ENCODE peak calls at places on chromosome 6, in four cellular contexts. Q is colonic mucosa, H is hepatocyte, P is GM06990. R is an unnamed sample. For H3K27me3 and H3K36me3, the result is how much of the 10 kb centered on the place peaks cover.

GRCh38 chr6:131770776-131771175 is 37.0 kb upstream of the ENPP1 start:
- DNase-seq in Q (no peak), H (no peak), P (no peak), R (no peak)

GRCh38 chr6:147195510-147195909 is 8.7 kb upstream of the STXBP5 start:
- DNase-seq in Q (no peak), H (no peak), P (no peak), R (no peak)

GRCh38 chr6:139296927-139297326 is 5.1 kb upstream of the TXLNB start:
- DNase-seq in Q (no peak), H (no peak), P (no peak), R (no peak)

GRCh38 chr6:23547851-23548250 is 578.2 kb upstream of the NRSN1 start:
- DNase-seq in Q (no peak), H (peak), P (no peak), R (peak)

GRCh38 chr6:39365281-39366074 is 43.0 kb upstream of the KCNK16 start:
- DNase-seq in Q (no peak), H (no peak), P (no peak), R (peak)

GRCh38 chr6:85422996-85423395 is 26.9 kb upstream of the NT5E start:
- DNase-seq in Q (no peak), H (no peak), P (no peak), R (no peak)

GRCh38 chr6:150377211-150377781 is 8.5 kb downstream of the IYD start:
- DNase-seq in Q (no peak), H (no peak), P (no peak), R (no peak)

GRCh38 chr6:108174371-108175175 is 8.8 kb downstream of the NR2E1 start:
- DNase-seq in Q (no peak), H (peak), P (no peak), R (peak)

GRCh38 chr6:113879186-113880096 is 22.3 kb downstream of the MARCKS start:
- DNase-seq in Q (peak), H (peak), P (peak), R (peak)

GRCh38 chr6:7504041-7504440 is 37.4 kb upstream of the DSP start:
- DNase-seq in Q (no peak), H (no peak), P (no peak), R (no peak)

GRCh38 chr6:169665289-169665688 is 36.5 kb downstream of the WDR27 start:
- DNase-seq in Q (no peak), H (no peak), P (no peak), R (no peak)

GRCh38 chr6:134517145-134517658 is 199.3 kb upstream of the SGK1 start:
- DNase-seq in Q (no peak), H (peak), P (no peak), R (peak)

GRCh38 chr6:138188278-138188923 is 26.7 kb downstream of the ARFGEF3 start:
- DNase-seq in Q (peak), H (peak), P (no peak), R (no peak)

GRCh38 chr6:106510090-106510970 is 119.0 kb downstream of the RTN4IP1 start:
- DNase-seq in Q (peak), H (peak), P (peak), R (peak)

GRCh38 chr6:7991992-7992815 is 72.0 kb downstream of the BLOC1S5 start:
- DNase-seq in Q (no peak), H (peak), P (peak), R (peak)

GRCh38 chr6:451336-451735 is 59.8 kb downstream of the IRF4 start:
- DNase-seq in Q (no peak), H (no peak), P (no peak), R (no peak)
- H3K27me3 ChIP-seq in Q (under half), H (under half), P (under half), R (under half)

DNA sequence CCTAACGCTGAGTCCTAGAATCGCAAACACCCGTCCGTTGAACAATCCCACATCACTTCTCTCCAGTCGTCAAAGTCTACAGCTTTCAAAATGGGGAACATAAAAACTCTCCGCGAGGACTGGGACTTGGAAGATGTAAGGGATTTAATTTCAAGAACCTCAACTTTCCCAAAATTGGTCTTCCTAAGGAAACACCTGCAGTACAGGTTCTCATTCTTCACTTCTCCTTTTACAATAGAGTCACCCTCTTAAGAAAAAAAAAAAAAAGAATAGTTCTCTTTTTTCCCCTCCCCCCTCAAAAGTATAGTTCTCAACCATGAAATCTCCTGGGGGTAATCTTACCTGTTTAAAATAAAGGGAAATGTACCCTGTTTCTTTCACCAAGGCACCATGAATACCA is 6.6 kb upstream of the ZBTB22 start:
- DNase-seq in Q (no peak), H (no peak), P (no peak), R (no peak)
- H3K4me3 ChIP-seq in Q (peak), H (peak), P (peak), R (peak)

GRCh38 chr6:3738381-3739131 is 13.0 kb downstream of the PXDC1 start:
- DNase-seq in Q (no peak), H (no peak), P (no peak), R (no peak)

GRCh38 chr6:3739311-3739897 is 12.1 kb downstream of the PXDC1 start:
- DNase-seq in Q (no peak), H (no peak), P (no peak), R (no peak)

GRCh38 chr6:3735029-3735605 is 16.4 kb downstream of the PXDC1 start:
- DNase-seq in Q (no peak), H (no peak), P (no peak), R (no peak)

GRCh38 chr6:3737831-3738210 is 13.7 kb downstream of the PXDC1 start:
- DNase-seq in Q (no peak), H (no peak), P (no peak), R (no peak)

GRCh38 chr6:3737149-3737830 is 14.2 kb downstream of the PXDC1 start:
- DNase-seq in Q (no peak), H (no peak), P (no peak), R (no peak)
- H3K36me3 ChIP-seq in Q (under half), H (under half), P (under half), R (under half)

GRCh38 chr6:25777856-25778649 is 23.5 kb downstream of the SLC17A4 start:
- DNase-seq in Q (no peak), H (no peak), P (no peak), R (no peak)

GRCh38 chr6:25774120-25774730 is 19.7 kb downstream of the SLC17A4 start:
- DNase-seq in Q (no peak), H (no peak), P (no peak), R (no peak)

GRCh38 chr6:25781134-25781533 is 26.6 kb downstream of the SLC17A4 start:
- DNase-seq in Q (no peak), H (no peak), P (no peak), R (no peak)

DNA sequence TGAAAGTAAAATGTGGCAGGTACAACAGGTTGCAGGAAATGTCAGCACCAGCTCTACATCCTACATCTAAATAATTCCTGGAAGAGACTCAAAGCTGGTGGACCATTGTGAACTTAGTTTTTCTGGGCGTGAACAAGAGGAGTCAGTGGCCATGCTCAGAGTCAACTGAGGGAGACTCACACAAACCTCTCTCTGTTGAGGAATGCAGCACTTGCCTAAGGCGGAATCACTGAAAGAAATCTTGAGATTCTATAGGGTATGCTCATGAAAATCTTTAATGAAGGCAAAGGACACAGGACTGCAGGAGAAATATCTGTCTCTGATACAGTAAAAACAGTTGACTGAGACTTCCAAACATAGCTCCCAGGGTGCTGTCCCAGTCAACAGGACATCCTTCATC is 22.5 kb downstream of the SLC17A4 start:
- DNase-seq in Q (no peak), H (no peak), P (no peak), R (no peak)
- H3K27me3 ChIP-seq in Q (under half), H (under half), P (under half), R (under half)

GRCh38 chr6:27161946-27162603 is 85.4 kb upstream of the PRSS16 start:
- DNase-seq in Q (no peak), H (peak), P (no peak), R (no peak)
- H3K4me3 ChIP-seq in Q (no peak), H (no peak), P (no peak), R (no peak)

DNA sequence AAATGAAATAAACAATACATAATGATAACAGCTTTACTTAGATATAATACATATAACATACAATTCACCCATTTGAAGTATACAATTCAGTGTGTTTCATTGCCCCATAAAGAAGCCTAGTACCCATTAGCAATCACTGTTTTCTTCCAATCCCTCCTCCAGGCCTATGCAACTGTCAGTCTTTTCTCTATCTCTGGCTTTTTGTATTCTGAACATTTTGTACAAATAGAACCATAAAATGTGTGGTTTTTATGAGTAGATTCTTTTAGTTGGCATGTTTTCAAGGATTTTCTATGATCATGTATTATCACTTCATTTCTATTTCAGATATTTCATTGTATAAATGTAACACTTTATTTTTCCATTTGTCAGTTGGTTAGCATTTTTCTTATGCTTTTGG is 54.6 kb upstream of the MYO6 start:
- DNase-seq in Q (no peak), H (no peak), P (no peak), R (no peak)
- H3K36me3 ChIP-seq in Q (under half), H (under half), P (under half), R (under half)

GRCh38 chr6:167134448-167135328 is 11.8 kb downstream of the CCR6 start:
- DNase-seq in Q (no peak), H (peak), P (no peak), R (no peak)
- H3K27me3 ChIP-seq in Q (under half), H (under half), P (under half), R (under half)

DNA sequence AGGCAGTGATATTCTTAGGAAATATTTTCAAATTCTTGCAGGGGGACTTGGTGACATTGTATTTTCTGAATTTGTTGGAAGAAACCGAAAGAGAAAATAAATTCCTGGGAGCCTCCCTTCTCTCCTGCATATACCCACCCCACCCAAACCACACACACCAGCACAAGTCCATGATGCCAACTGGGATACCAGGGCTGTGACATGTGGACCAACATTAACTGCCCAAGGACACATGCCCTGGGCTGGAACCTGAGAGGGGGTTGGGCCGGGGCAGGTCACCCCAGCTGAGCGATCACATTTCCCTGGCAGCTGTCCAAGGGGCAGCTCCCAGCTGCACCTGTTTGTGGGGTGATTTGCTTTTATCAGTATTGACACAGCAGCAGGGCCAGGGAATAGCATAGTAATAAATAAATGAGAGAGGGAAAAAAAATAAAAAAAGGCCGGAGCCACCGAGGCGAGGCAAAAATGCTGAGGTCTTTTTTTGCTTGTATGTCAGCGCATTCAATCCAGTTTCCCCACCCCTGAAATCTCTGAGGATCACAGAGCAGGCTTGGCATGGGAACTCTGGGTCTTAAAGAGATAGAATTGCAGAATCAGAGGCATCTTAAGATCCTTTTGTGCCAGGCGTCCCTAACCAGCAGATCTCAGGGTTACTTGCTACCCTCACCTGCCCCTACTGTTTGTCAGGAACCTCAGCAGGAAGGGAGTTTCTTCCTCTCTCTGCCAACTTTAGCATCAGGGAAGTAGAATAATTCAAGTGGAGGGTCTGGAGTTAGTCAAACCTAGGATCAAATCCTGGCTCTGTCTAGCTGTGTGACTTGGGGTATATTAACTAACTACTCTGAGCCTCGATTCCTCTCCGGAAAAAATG is 66.5 kb upstream of the PIM1 start:
- DNase-seq in Q (peak), H (peak), P (peak), R (peak)
- H3K4me3 ChIP-seq in Q (peak), H (no peak), P (peak), R (no peak)

DNA sequence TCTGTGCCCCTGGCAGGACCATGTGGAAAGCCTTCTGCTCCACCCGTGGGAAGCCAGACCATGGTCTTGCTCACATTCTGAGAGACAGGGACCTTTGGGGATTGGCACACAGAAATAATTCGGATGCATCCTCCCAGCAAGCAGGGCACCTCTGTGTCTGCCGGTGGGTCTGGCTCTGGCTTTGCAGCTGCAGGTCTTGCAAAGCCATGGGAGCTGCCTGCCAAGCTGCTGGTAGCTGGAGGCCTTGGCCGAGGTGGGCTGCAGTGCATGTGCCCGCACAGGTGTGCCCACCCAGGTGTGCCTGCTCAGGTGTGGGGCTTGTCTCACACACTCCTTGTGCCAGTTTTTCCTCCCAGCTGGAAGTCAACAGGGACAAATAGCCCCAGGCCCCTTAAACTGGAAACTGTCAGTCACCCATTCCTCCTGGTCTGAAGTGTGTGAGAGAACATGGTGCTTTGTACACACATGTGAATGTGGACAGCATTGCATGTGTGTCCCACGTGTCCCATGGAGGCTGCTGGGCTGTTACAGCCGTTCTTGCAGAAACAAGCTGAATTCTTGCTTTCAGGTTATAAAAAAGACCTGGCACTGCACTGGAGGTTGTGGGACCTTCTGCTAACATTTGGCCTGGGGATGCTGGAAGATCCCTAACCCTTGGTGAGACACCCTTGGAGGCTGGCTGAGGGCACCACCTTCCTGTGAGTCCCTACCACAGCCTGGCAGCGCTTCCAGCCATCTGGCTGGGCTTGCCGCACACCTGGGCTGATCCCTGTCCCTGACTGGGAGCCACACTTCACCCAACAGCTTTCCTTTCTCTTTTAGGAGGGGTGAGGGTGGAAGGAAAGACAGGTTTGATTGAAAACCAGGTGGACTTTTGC is 54.9 kb upstream of the SMOC2 start:
- DNase-seq in Q (no peak), H (no peak), P (no peak), R (peak)
- H3K36me3 ChIP-seq in Q (under half), H (under half), P (under half), R (under half)

R was measured in H7.